ENCODE peak calls at places on chromosomes 3 and 15, in nine cellular contexts. C is HCT116, I is MM.1S, Y is neural progenitor cell, H is GM12878, V is keratinocyte, G is astrocyte, M is fibroblast of lung, S is mammary epithelial cell. P is an unnamed sample.
A peak's percentile ranks its signal among the peaks of the same experiment; 100 is the strongest.

GRCh38 chr15:65165875-65166274 is 19.3 kb downstream of the CLPX start:
- DNase-seq in C (no peak), I (no peak), Y (no peak), H (no peak), V (no peak), G (no peak), M (no peak), S (no peak), P (no peak)

GRCh38 chr15:41483519-41483918 is 10.2 kb upstream of the ITPKA start:
- DNase-seq in C (no peak), I (no peak), Y (no peak), H (no peak), V (no peak), G (no peak), M (no peak), S (no peak), P (no peak)

GRCh38 chr15:63093486-63094205 is 28.0 kb upstream of the LACTB start:
- DNase-seq in C (peak; percentile 65), I (peak; percentile 63), Y (peak; percentile 87), H (peak; percentile 35), V (peak; percentile 25), G (no peak), M (peak; percentile 64), S (peak; percentile 60), P (peak; percentile 77)

GRCh38 chr15:52348056-52348745 is 52.6 kb upstream of the MYO5C start:
- DNase-seq in C (no peak), I (no peak), Y (no peak), H (no peak), V (no peak), G (no peak), M (peak; percentile 39), S (no peak), P (no peak)

GRCh38 chr3:177473903-177474302 is 276.6 kb upstream of the TBL1XR1 start:
- DNase-seq in C (no peak), I (no peak), Y (no peak), H (no peak), V (no peak), G (no peak), M (no peak), S (no peak), P (no peak)

GRCh38 chr15:52184721-52185120 is 6.5 kb downstream of the GNB5 start:
- DNase-seq in C (no peak), I (no peak), Y (no peak), H (no peak), V (no peak), G (no peak), M (no peak), S (no peak), P (peak; percentile 29)

GRCh38 chr15:33293619-33294309 is 17.0 kb upstream of the RYR3 start:
- DNase-seq in C (no peak), I (no peak), Y (no peak), H (no peak), V (no peak), G (peak; percentile 29), M (peak; percentile 47), S (no peak), P (no peak)

GRCh38 chr3:57910988-57911387 is 97.2 kb upstream of the FLNB start:
- DNase-seq in C (peak; percentile 27), I (peak; percentile 23), Y (peak; percentile 35), H (no peak), V (no peak), G (no peak), M (peak; percentile 17), S (no peak), P (peak; percentile 16)

GRCh38 chr3:13841141-13841540 is 38.7 kb downstream of the WNT7A start:
- DNase-seq in C (no peak), I (no peak), Y (no peak), H (no peak), V (no peak), G (no peak), M (no peak), S (peak; percentile 19), P (no peak)

GRCh38 chr3:9861626-9862130 is 17.9 kb upstream of the RPUSD3 start:
- DNase-seq in C (no peak), I (no peak), Y (no peak), H (no peak), V (no peak), G (no peak), M (no peak), S (no peak), P (no peak)
- TF ChIP-seq EZH2 in C (no peak), I (no peak), Y (no peak), H (no peak), V (no peak), G (no peak), M (no peak), S (no peak), P (no peak)

DNA sequence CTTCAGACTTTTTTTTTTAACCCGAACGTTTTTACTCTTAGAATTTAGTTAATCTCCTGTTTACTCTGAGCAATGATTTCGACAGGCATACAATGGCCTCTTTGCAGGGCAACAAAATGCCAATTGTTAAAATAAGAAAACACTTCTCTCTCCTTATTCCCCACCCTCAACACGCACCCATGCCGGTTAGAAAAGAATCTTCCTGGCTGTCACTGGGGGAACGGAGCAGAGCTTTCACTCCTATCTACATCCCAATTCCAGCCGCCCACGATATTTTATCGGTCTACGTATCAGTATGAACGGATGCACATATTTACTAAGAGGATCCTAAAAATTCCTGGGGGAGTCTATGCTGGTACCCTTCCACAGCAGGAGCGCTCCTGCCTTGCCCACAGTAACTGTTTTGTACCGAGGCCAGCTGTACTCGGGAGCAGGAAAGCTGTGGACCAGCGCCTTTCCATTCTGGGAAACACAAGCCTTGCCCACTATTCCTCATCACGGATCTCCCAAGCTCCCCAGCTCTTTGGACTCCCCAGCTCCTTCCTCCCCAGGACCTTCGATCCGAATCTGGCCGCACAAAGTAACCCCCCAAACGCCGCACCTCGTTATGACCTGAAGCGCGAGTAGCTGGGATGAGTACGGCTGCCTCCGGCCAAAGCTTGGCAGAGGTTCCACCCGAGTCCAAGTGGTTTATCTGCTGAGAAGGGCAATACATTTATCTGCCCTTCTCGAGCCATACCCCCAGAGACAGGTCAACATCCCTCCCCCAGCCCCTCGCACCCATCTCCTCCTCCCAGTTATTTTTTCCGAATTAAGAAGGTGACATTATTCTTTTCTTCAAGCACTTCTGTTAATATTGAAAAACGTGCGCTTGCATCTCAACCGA is 2.2 kb upstream of the FOXB1 start:
- DNase-seq in C (no peak), I (no peak), Y (peak; percentile 36), H (no peak), V (no peak), G (no peak), M (no peak), S (no peak), P (no peak)
- TF ChIP-seq EZH2 in C (no peak), I (no peak), Y (peak; percentile 69), H (no peak), V (peak; percentile 84), G (peak; percentile 85), M (peak; percentile 43), S (peak; percentile 91), P (peak; percentile 0)

GRCh38 chr3:62371735-62372591 is 1.4 kb downstream of the FEZF2 start:
- DNase-seq in C (no peak), I (no peak), Y (peak; percentile 64), H (no peak), V (no peak), G (no peak), M (no peak), S (no peak), P (no peak)

GRCh38 chr3:62369476-62369743 is 3.9 kb downstream of the FEZF2 start:
- DNase-seq in C (no peak), I (no peak), Y (no peak), H (no peak), V (no peak), G (no peak), M (no peak), S (no peak), P (no peak)

GRCh38 chr3:62370112-62371031 is 3.0 kb downstream of the FEZF2 start:
- DNase-seq in C (no peak), I (no peak), Y (peak; percentile 86), H (no peak), V (no peak), G (no peak), M (no peak), S (no peak), P (no peak)

GRCh38 chr3:62372621-62373041 is 719 bp downstream of the FEZF2 start:
- DNase-seq in C (no peak), I (no peak), Y (peak; percentile 62), H (no peak), V (no peak), G (no peak), M (peak; percentile 8), S (no peak), P (no peak)

DNA sequence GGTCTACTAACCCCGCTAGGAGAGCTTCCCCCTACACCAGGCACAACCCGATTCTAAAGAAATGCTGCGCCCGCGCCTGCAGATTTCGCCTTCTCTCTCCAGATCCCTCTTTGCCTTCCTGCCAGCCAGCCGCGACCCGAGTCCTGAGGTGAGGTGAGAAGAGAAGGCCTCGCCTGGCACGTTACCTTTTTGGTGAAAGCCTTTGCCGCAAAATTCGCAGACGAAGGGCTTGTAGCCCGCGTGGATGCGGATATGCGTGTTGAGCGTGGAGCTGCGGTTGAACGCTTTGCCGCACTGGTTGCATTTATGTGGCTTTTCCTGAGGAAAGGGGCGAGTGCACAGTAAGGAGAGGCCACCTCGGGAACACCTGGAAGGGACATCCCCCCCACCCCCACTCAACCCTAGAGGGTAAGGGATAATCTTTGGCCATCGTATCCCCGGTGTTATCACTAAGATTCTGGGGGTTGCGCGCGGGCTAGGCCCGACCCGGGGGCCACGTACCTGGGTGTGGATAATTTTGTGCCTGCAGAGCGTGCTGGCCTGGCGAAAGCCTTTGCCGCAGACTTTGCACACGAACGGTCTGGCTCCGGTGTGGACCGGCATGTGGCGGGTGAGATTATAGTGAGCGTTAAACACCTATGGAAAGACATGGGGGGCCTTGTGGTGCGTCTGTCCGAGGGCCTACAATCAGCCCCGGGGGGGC is 2.2 kb downstream of the FEZF2 start:
- DNase-seq in C (no peak), I (no peak), Y (peak; percentile 65), H (no peak), V (no peak), G (no peak), M (no peak), S (no peak), P (no peak)
- TF ChIP-seq EZH2 in C (no peak), I (no peak), Y (peak; percentile 86), H (no peak), V (no peak), G (peak; percentile 48), M (peak; percentile 77), S (peak; percentile 91), P (no peak)

GRCh38 chr3:142962520-142963265 is 781 bp downstream of the PAQR9 start:
- DNase-seq in C (no peak), I (no peak), Y (no peak), H (no peak), V (no peak), G (no peak), M (no peak), S (no peak), P (no peak)
- TF ChIP-seq EZH2 in C (no peak), I (no peak), Y (no peak), H (no peak), V (peak; percentile 80), G (no peak), M (no peak), S (no peak), P (no peak)

P was measured in HepG2.